ENCODE peak calls at places on chromosomes 4 and X, in seven cellular contexts. One of them, this sample, is unnamed.

GRCh38 chr4:125520258-125520990 is 205.7 kb downstream of the FAT4 start:
- DNase-seq in K562: no peak
- DNase-seq in Panc1: no peak
- DNase-seq in upper lobe of left lung: no peak
- DNase-seq in spleen: no peak
- DNase-seq in transverse colon: no peak
- DNase-seq in suprapubic skin: no peak
- DNase-seq in this sample: no peak

GRCh38 chr4:85548841-85549240 is 73.9 kb downstream of the ARHGAP24 start:
- DNase-seq in spleen: no peak
- DNase-seq in upper lobe of left lung: no peak
- DNase-seq in Panc1: no peak
- DNase-seq in K562: no peak
- DNase-seq in suprapubic skin: no peak
- DNase-seq in transverse colon: no peak
- DNase-seq in this sample: no peak

GRCh38 chrX:137575596-137576255 is 9.8 kb downstream of the ZIC3 start:
- DNase-seq in suprapubic skin: no peak
- DNase-seq in K562: no peak
- DNase-seq in spleen: no peak
- DNase-seq in transverse colon: no peak
- DNase-seq in upper lobe of left lung: no peak
- DNase-seq in Panc1: no peak
- DNase-seq in this sample: no peak

GRCh38 chr4:74058048-74058651 is 19.7 kb upstream of the CXCL3 start:
- DNase-seq in Panc1: no peak
- DNase-seq in transverse colon: no peak
- DNase-seq in spleen: no peak
- DNase-seq in upper lobe of left lung: no peak
- DNase-seq in K562: no peak
- DNase-seq in suprapubic skin: no peak
- DNase-seq in this sample: no peak

GRCh38 chrX:146006637-146007036 is 189.0 kb downstream of the SLITRK2 start:
- DNase-seq in suprapubic skin: no peak
- DNase-seq in upper lobe of left lung: no peak
- DNase-seq in spleen: no peak
- DNase-seq in Panc1: no peak
- DNase-seq in K562: no peak
- DNase-seq in transverse colon: no peak
- DNase-seq in this sample: no peak

GRCh38 chr4:140099993-140100392 is 54.0 kb downstream of the MAML3 start:
- DNase-seq in transverse colon: peak; percentile 38
- DNase-seq in spleen: peak; percentile 77
- DNase-seq in suprapubic skin: no peak
- DNase-seq in upper lobe of left lung: peak; percentile 69
- DNase-seq in Panc1: no peak
- DNase-seq in K562: no peak
- DNase-seq in this sample: no peak

GRCh38 chr4:153153339-153153851 is 50.8 kb upstream of the TRIM2 start:
- DNase-seq in Panc1: no peak
- DNase-seq in transverse colon: peak; percentile 72
- DNase-seq in suprapubic skin: peak; percentile 65
- DNase-seq in spleen: peak; percentile 87
- DNase-seq in K562: no peak
- DNase-seq in upper lobe of left lung: peak; percentile 41
- DNase-seq in this sample: no peak

GRCh38 chrX:69109706-69110635 is 55.3 kb downstream of the PJA1 start:
- DNase-seq in transverse colon: no peak
- DNase-seq in upper lobe of left lung: no peak
- DNase-seq in suprapubic skin: no peak
- DNase-seq in Panc1: no peak
- DNase-seq in spleen: no peak
- DNase-seq in K562: peak; percentile 23
- DNase-seq in this sample: peak; percentile 62

GRCh38 chr4:38687571-38688011 is 23.6 kb downstream of the KLF3 start:
- DNase-seq in transverse colon: no peak
- DNase-seq in spleen: no peak
- DNase-seq in upper lobe of left lung: no peak
- DNase-seq in K562: no peak
- DNase-seq in Panc1: no peak
- DNase-seq in suprapubic skin: no peak
- DNase-seq in this sample: no peak

GRCh38 chr4:17781831-17782287 is 438 bp upstream of the FAM184B start:
- DNase-seq in spleen: no peak
- DNase-seq in K562: no peak
- DNase-seq in transverse colon: no peak
- DNase-seq in suprapubic skin: no peak
- DNase-seq in upper lobe of left lung: no peak
- DNase-seq in Panc1: no peak
- DNase-seq in this sample: no peak

GRCh38 chr4:121510260-121510942 is 129.6 kb upstream of the QRFPR start:
- DNase-seq in transverse colon: no peak
- DNase-seq in K562: no peak
- DNase-seq in Panc1: no peak
- DNase-seq in spleen: no peak
- DNase-seq in upper lobe of left lung: no peak
- DNase-seq in suprapubic skin: no peak
- DNase-seq in this sample: no peak

GRCh38 chrX:23821847-23822246 is 38.9 kb downstream of the SAT1 start:
- DNase-seq in Panc1: no peak
- DNase-seq in K562: no peak
- DNase-seq in spleen: no peak
- DNase-seq in transverse colon: no peak
- DNase-seq in upper lobe of left lung: no peak
- DNase-seq in suprapubic skin: no peak
- DNase-seq in this sample: no peak

GRCh38 chrX:118961866-118962560 is 12.4 kb upstream of the LONRF3 start:
- DNase-seq in upper lobe of left lung: no peak
- DNase-seq in Panc1: no peak
- DNase-seq in transverse colon: no peak
- DNase-seq in suprapubic skin: no peak
- DNase-seq in K562: no peak
- DNase-seq in spleen: no peak
- DNase-seq in this sample: no peak

GRCh38 chr4:17561195-17561909 is 15.6 kb upstream of the LAP3 start:
- DNase-seq in spleen: no peak
- DNase-seq in upper lobe of left lung: no peak
- DNase-seq in transverse colon: no peak
- DNase-seq in suprapubic skin: no peak
- DNase-seq in K562: no peak
- DNase-seq in Panc1: no peak
- DNase-seq in this sample: no peak

GRCh38 chr4:100849319-100849718 is 331.5 kb upstream of the EMCN start:
- DNase-seq in K562: no peak
- DNase-seq in upper lobe of left lung: no peak
- DNase-seq in transverse colon: no peak
- DNase-seq in Panc1: no peak
- DNase-seq in suprapubic skin: no peak
- DNase-seq in spleen: no peak
- DNase-seq in this sample: no peak

GRCh38 chr4:107760281-107760947 is 40.4 kb upstream of the PAPSS1 start:
- DNase-seq in transverse colon: peak; percentile 67
- DNase-seq in upper lobe of left lung: no peak
- DNase-seq in Panc1: no peak
- DNase-seq in suprapubic skin: no peak
- DNase-seq in K562: no peak
- DNase-seq in spleen: no peak
- DNase-seq in this sample: no peak

GRCh38 chrX:13005671-13006473 is 31.0 kb downstream of the TMSB4X start:
- DNase-seq in upper lobe of left lung: no peak
- DNase-seq in transverse colon: no peak
- DNase-seq in suprapubic skin: no peak
- DNase-seq in Panc1: no peak
- DNase-seq in K562: no peak
- DNase-seq in spleen: no peak
- DNase-seq in this sample: no peak

GRCh38 chr4:181971411-181971810 is 271.8 kb upstream of the TENM3 start:
- DNase-seq in upper lobe of left lung: no peak
- DNase-seq in Panc1: no peak
- DNase-seq in transverse colon: no peak
- DNase-seq in suprapubic skin: no peak
- DNase-seq in K562: no peak
- DNase-seq in spleen: no peak
- DNase-seq in this sample: no peak

GRCh38 chr4:138562544-138562961 is 320.4 kb upstream of the SLC7A11 start:
- DNase-seq in suprapubic skin: no peak
- DNase-seq in transverse colon: no peak
- DNase-seq in upper lobe of left lung: no peak
- DNase-seq in Panc1: no peak
- DNase-seq in spleen: no peak
- DNase-seq in K562: no peak
- DNase-seq in this sample: no peak

GRCh38 chrX:82218361-82218760 is 1016.5 kb downstream of the SH3BGRL start:
- DNase-seq in transverse colon: no peak
- DNase-seq in upper lobe of left lung: no peak
- DNase-seq in spleen: no peak
- DNase-seq in suprapubic skin: no peak
- DNase-seq in Panc1: no peak
- DNase-seq in K562: peak; percentile 2
- DNase-seq in this sample: no peak

GRCh38 chr4:2798399-2799301 is 5.8 kb downstream of the SH3BP2 start:
- DNase-seq in K562: no peak
- DNase-seq in transverse colon: peak; percentile 84
- DNase-seq in upper lobe of left lung: peak; percentile 83
- DNase-seq in suprapubic skin: peak; percentile 89
- DNase-seq in Panc1: no peak
- DNase-seq in spleen: peak; percentile 95
- DNase-seq in this sample: no peak

GRCh38 chr4:2796261-2797187 is 3.6 kb downstream of the SH3BP2 start:
- DNase-seq in transverse colon: peak; percentile 84
- DNase-seq in spleen: peak; percentile 83
- DNase-seq in upper lobe of left lung: peak; percentile 57
- DNase-seq in Panc1: no peak
- DNase-seq in suprapubic skin: peak; percentile 80
- DNase-seq in K562: no peak
- DNase-seq in this sample: peak; percentile 67

GRCh38 chr4:2797545-2798305 is 4.8 kb downstream of the SH3BP2 start:
- DNase-seq in suprapubic skin: peak; percentile 76
- DNase-seq in upper lobe of left lung: peak; percentile 28
- DNase-seq in spleen: peak; percentile 86
- DNase-seq in transverse colon: no peak
- DNase-seq in Panc1: no peak
- DNase-seq in K562: no peak
- DNase-seq in this sample: no peak

GRCh38 chr4:2795558-2796260 is 2.8 kb downstream of the SH3BP2 start:
- DNase-seq in upper lobe of left lung: no peak
- DNase-seq in transverse colon: peak; percentile 13
- DNase-seq in suprapubic skin: peak; percentile 77
- DNase-seq in Panc1: no peak
- DNase-seq in spleen: peak; percentile 83
- DNase-seq in K562: no peak
- DNase-seq in this sample: peak; percentile 49

DNA sequence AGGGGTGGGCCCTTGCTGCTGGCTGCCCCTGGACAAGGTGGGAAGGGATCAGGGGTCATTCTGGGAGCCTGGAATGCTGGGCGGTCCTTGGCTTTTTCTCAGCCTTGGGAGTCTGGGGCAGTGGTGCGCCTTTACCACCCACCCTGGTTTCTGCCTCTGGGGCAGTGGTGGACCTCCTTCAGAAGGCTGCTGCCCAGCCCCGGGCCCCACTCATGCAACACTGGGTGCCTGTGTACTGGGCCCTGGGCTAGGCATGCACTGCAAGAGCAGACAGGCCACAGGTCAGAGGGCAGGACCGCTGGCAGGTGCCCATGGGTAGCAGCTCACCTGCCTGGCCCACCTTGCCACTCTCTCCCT is 4.3 kb downstream of the SH3BP2 start:
- DNase-seq in suprapubic skin: peak; percentile 64
- DNase-seq in transverse colon: no peak
- DNase-seq in spleen: peak; percentile 76
- DNase-seq in upper lobe of left lung: no peak
- DNase-seq in K562: no peak
- DNase-seq in Panc1: no peak
- DNase-seq in this sample: peak; percentile 45
- H3K4me1 ChIP-seq in suprapubic skin: peaks cover 91% of the 10 kb centered on the region
- H3K4me1 ChIP-seq in transverse colon: peaks cover 88% of the 10 kb centered on the region
- H3K4me1 ChIP-seq in spleen: peaks cover 94% of the 10 kb centered on the region
- H3K4me1 ChIP-seq in upper lobe of left lung: peaks cover 100% of the 10 kb centered on the region
- H3K4me1 ChIP-seq in K562: peaks cover 94% of the 10 kb centered on the region
- H3K4me1 ChIP-seq in Panc1: peaks cover 71% of the 10 kb centered on the region
- H3K4me1 ChIP-seq in this sample: peaks cover 66% of the 10 kb centered on the region

DNA sequence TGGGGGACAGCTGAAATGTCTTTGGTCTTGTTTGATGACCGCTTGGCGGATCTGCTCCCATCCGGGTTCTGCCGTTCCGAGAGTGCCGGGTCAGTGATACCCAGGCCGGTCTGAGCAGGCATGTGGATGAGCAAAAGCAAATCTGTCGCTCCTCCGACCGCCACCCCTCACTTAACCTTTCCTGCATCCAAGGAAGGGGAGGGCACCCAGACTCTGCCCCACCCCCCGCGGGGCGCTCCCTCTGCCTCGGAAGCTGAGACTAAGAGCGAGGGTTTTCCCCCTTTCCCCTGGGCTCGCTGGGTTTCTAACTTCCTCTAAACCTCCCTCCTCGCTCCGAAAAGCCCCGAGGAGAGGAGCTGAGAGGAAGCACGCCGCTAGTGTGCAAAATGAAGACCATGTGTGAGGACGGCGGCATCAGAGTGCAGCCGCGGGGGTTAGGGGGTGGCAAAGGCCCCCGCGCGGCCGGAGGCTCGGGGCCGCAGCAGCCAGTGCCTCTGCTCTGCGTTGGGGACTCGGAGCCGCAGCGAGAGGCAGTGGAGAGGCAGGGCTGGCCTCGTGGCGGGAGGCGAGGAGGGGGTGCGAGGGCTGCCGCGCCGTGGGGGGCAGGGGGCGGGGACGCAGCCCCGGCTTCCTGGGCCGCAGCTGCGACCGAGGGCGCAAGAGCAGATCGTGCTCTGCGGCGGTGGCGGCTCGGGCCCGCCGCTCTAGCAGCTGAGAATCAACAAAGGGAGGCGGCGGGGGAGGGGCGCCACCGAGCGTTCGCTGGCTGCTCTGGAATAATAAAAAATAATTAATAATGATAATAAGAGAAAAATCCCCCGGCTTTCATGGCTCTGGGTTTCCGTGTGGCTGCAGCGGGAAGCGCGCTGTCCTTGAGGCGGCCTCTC is 55.8 kb upstream of the BCOR start:
- DNase-seq in K562: peak; percentile 64
- DNase-seq in Panc1: no peak
- DNase-seq in suprapubic skin: no peak
- DNase-seq in transverse colon: peak; percentile 68
- DNase-seq in upper lobe of left lung: peak; percentile 77
- DNase-seq in spleen: peak; percentile 88
- DNase-seq in this sample: no peak
- TF ChIP-seq POLR2AphosphoS5 in K562: no peak
- TF ChIP-seq POLR2AphosphoS5 in Panc1: no peak
- TF ChIP-seq POLR2AphosphoS5 in suprapubic skin: no peak
- TF ChIP-seq POLR2AphosphoS5 in transverse colon: no peak
- TF ChIP-seq POLR2AphosphoS5 in upper lobe of left lung: no peak
- TF ChIP-seq POLR2AphosphoS5 in spleen: peak; percentile 52
- TF ChIP-seq POLR2AphosphoS5 in this sample: no peak

GRCh38 chrX:150536455-150537116 is 31.8 kb upstream of the MTM1 start:
- DNase-seq in Panc1: no peak
- DNase-seq in suprapubic skin: no peak
- DNase-seq in spleen: no peak
- DNase-seq in transverse colon: no peak
- DNase-seq in upper lobe of left lung: no peak
- DNase-seq in K562: peak; percentile 16
- DNase-seq in this sample: no peak
- TF ChIP-seq CTCF in Panc1: peak; percentile 36
- TF ChIP-seq CTCF in suprapubic skin: peak; percentile 5
- TF ChIP-seq CTCF in spleen: no peak
- TF ChIP-seq CTCF in transverse colon: no peak
- TF ChIP-seq CTCF in upper lobe of left lung: no peak
- TF ChIP-seq CTCF in K562: peak; percentile 38
- TF ChIP-seq CTCF in this sample: no peak

GRCh38 chr4:77040265-77040664 is 35.5 kb downstream of the CCNI start:
- DNase-seq in upper lobe of left lung: no peak
- DNase-seq in transverse colon: no peak
- DNase-seq in suprapubic skin: no peak
- DNase-seq in K562: no peak
- DNase-seq in spleen: no peak
- DNase-seq in Panc1: no peak
- DNase-seq in this sample: no peak
- H3K4me1 ChIP-seq in upper lobe of left lung: no peaks in the 10 kb centered on the region
- H3K4me1 ChIP-seq in transverse colon: peaks cover 4% of the 10 kb centered on the region
- H3K4me1 ChIP-seq in suprapubic skin: peaks cover 14% of the 10 kb centered on the region
- H3K4me1 ChIP-seq in K562: no peaks in the 10 kb centered on the region
- H3K4me1 ChIP-seq in spleen: no peaks in the 10 kb centered on the region
- H3K4me1 ChIP-seq in Panc1: no peaks in the 10 kb centered on the region
- H3K4me1 ChIP-seq in this sample: peaks cover 5% of the 10 kb centered on the region

This sample was measured in breast epithelium.